ENCODE peak calls at places on chromosomes 12 and 14, in six cellular contexts. B is fibroblast of lung, Q is tibial artery, Z is pancreas, T is GM06990, D is hepatocyte. N is an unnamed sample. For H3K36me3, the result is how much of the 10 kb centered on the place peaks cover.

GRCh38 chr12:57452937-57453509 is 2.1 kb upstream of the INHBE start:
- DNase-seq in Q (peak), Z (peak), D (peak), T (no peak), B (peak), N (peak)

GRCh38 chr12:10307630-10308029 is at the start of gene KLRD1:
- DNase-seq in B (no peak), Z (no peak), D (no peak), T (no peak), Q (no peak), N (no peak)

GRCh38 chr12:88998421-88998820 is 353.9 kb downstream of the DUSP6 start:
- DNase-seq in B (no peak), Z (no peak), D (no peak), T (no peak), Q (no peak), N (no peak)

GRCh38 chr12:121483950-121484349 is 84.0 kb downstream of the RNF34 start:
- DNase-seq in Q (no peak), Z (no peak), D (no peak), T (no peak), B (no peak), N (no peak)

GRCh38 chr14:21245813-21246212 is 23.4 kb downstream of the HNRNPC start:
- DNase-seq in T (no peak), Q (no peak), D (no peak), B (no peak), Z (no peak), N (no peak)

GRCh38 chr12:47393403-47393790 is 312.4 kb downstream of the RPAP3 start:
- DNase-seq in B (no peak), D (no peak), Q (no peak), Z (no peak), T (no peak), N (no peak)

GRCh38 chr12:64218597-64218996 is 3.5 kb downstream of the KICS2 start:
- DNase-seq in B (no peak), Z (no peak), T (no peak), Q (no peak), D (no peak), N (no peak)

GRCh38 chr12:40342010-40342409 is 117.2 kb downstream of the LRRK2 start:
- DNase-seq in T (no peak), Z (no peak), D (no peak), B (no peak), Q (no peak), N (no peak)

GRCh38 chr12:113214938-113215400 is 6.3 kb upstream of the TPCN1 start:
- DNase-seq in D (peak), Z (no peak), T (peak), Q (peak), B (peak), N (peak)

DNA sequence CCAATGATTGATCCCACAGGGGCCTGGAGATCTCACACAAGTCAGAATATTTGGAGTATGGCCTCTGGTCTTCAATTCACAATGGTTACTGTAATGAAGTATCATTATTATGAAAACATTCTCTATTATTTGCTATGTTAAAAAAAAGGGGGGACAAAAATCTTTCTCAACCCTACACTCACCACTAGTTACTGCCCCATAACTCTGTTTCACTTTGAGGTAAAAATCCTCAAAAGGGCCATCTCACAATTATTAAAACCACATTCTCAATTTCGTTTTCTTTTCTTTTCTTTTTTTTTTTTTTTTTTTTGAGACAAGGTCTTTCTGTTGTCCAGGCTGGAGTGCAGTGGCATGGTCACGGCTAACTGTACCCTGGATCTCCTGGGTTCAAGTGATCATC is 59.6 kb upstream of the KCNC2 start:
- DNase-seq in Q (no peak), B (no peak), Z (no peak), D (no peak), T (no peak), N (no peak)
- H3K4me3 ChIP-seq in Q (no peak), B (no peak), Z (no peak), D (no peak), T (no peak), N (no peak)

GRCh38 chr14:31346097-31346496 is 74.3 kb downstream of the HEATR5A start:
- DNase-seq in B (no peak), T (no peak), D (no peak), Q (no peak), Z (no peak), N (no peak)
- H3K36me3 ChIP-seq in B (under half), T (under half), D (under half), Q (half or more), Z (under half), N (under half)

DNA sequence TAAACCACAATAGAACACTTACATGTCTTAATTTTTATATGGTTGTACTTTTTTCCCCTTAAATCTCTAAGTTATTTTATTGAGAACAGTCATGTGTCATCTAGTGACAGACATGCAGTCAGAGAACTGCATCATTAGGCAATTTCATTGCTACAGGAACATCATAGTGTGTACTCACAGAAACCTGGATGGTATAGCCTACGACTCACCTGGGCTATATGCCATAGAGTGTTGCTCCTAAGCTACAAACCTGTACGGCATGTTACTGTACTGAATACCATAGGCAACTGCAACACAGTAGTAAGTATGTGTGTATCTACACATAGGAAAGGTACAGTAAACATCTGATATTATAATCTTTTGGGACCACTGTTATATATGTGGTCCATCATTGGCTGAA is 557.6 kb downstream of the PRKD1 start:
- DNase-seq in D (no peak), Z (no peak), B (no peak), Q (no peak), T (no peak), N (no peak)
- TF ChIP-seq CTCF in D (no peak), Z (no peak), B (no peak), Q (no peak), T (no peak), N (no peak)

DNA sequence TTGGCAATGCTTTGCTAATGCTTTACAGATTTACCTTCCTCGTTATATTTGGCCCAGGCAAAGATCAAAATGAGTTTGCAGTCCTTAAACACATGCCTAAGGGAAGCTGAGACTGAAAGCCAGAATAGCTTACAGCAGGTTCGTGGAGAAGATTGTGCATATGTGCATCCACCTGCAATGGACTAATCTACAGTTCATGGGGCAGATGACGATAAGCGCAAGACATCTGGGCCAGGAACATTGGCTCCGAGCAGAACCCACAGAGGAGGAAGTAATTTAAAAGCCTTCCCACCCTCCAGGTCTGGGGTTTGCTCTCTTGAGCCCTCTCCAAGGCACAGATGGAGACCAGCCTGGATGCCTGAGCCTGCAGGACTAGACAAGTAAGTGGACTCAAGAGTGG is 99.3 kb downstream of the NINJ2 start:
- DNase-seq in B (no peak), Q (no peak), Z (no peak), T (no peak), D (no peak), N (peak)
- H3K4me3 ChIP-seq in B (no peak), Q (no peak), Z (no peak), T (no peak), D (no peak), N (no peak)

DNA sequence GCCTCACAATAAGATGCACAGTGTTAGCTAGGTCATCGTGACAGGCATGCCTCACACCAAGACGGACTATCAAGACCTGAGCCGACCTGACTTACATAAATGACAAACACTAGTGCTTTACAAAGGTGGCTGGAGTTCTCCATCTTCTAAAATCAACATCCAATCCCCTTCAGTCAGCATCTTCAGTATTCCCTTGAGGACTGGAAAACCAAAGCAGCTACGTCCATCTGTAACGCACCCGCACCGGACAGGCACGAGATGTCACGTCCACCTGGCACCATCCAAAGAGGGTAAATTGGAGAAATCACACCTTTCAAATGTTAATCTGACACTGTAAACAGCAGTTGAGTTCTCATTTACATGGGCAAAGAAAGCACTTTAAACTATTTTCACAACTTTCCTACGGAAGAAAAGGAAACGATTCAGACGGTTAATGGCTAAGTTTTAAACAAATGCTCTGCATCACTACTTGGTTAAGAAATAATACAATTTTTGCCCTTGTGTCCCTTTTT is 130.2 kb downstream of the PRICKLE1 start:
- DNase-seq in B (no peak), D (no peak), Q (no peak), Z (no peak), T (no peak), N (no peak)
- H3K36me3 ChIP-seq in B (under half), D (under half), Q (under half), Z (under half), T (under half), N (under half)

N was measured in mucosa of descending colon.